ENCODE peak calls at places on chromosome 20, in six cellular contexts. R is HCT116, H is left kidney, W is putamen, L is iris pigment epithelial cell, B is Panc1. N is an unnamed sample.

GRCh38 chr20:61753987-61754956 is 311.4 kb downstream of the TAF4 start:
- DNase-seq in R (no peak), H (no peak), W (no peak), L (no peak), B (no peak), N (no peak)

GRCh38 chr20:50862546-50862945 is 67.7 kb downstream of the BCAS4 start:
- DNase-seq in R (no peak), H (no peak), W (no peak), L (no peak), B (no peak), N (no peak)

GRCh38 chr20:59157961-59158541 is 5.6 kb upstream of the ZNF831 start:
- DNase-seq in R (no peak), H (no peak), W (no peak), L (no peak), B (no peak), N (no peak)

GRCh38 chr20:50085481-50086365 is 27.2 kb downstream of the UBE2V1 start:
- DNase-seq in R (peak; percentile 22), H (peak; percentile 88), W (peak; percentile 46), L (peak; percentile 68), B (no peak), N (peak; percentile 86)

GRCh38 chr20:5061209-5061608 is 58.5 kb downstream of the PCNA start:
- DNase-seq in R (peak; percentile 89), H (no peak), W (no peak), L (peak; percentile 23), B (peak; percentile 68), N (no peak)

GRCh38 chr20:10531848-10532247 is 96.7 kb downstream of the SLX4IP start:
- DNase-seq in R (no peak), H (no peak), W (no peak), L (peak; percentile 79), B (no peak), N (no peak)

GRCh38 chr20:34084227-34084923 is 27.7 kb downstream of the EIF2S2 start:
- DNase-seq in R (no peak), H (peak; percentile 59), W (no peak), L (no peak), B (no peak), N (no peak)

GRCh38 chr20:532530-532929 is 11.1 kb downstream of the CSNK2A1 start:
- DNase-seq in R (no peak), H (no peak), W (no peak), L (no peak), B (no peak), N (no peak)

GRCh38 chr20:43840382-43841070 is 74.1 kb upstream of the TOX2 start:
- DNase-seq in R (peak; percentile 12), H (peak; percentile 33), W (no peak), L (peak; percentile 36), B (no peak), N (no peak)

GRCh38 chr20:36672991-36673390 is 27.0 kb upstream of the SLA2 start:
- DNase-seq in R (no peak), H (no peak), W (no peak), L (peak; percentile 44), B (no peak), N (no peak)

GRCh38 chr20:63791497-63792156 is 39.4 kb downstream of the ZBTB46 start:
- DNase-seq in R (no peak), H (peak; percentile 63), W (no peak), L (peak; percentile 12), B (no peak), N (no peak)

GRCh38 chr20:31853481-31853880 is 8.1 kb upstream of the FOXS1 start:
- DNase-seq in R (no peak), H (no peak), W (no peak), L (no peak), B (no peak), N (no peak)

GRCh38 chr20:50415516-50416268 is 94.5 kb upstream of the PTPN1 start:
- DNase-seq in R (peak; percentile 50), H (peak; percentile 85), W (peak; percentile 95), L (peak; percentile 88), B (no peak), N (peak; percentile 90)

GRCh38 chr20:30811896-30812671 is 445.4 kb upstream of the DEFB115 start:
- DNase-seq in R (no peak), H (peak; percentile 54), W (peak; percentile 36), L (peak; percentile 45), B (no peak), N (peak; percentile 38)

GRCh38 chr20:39943336-39943735 is 745.7 kb downstream of the MAFB start:
- DNase-seq in R (no peak), H (no peak), W (no peak), L (no peak), B (no peak), N (no peak)

GRCh38 chr20:17520583-17520982 is 10.6 kb downstream of the BFSP1 start:
- DNase-seq in R (no peak), H (no peak), W (no peak), L (no peak), B (no peak), N (no peak)

GRCh38 chr20:62410742-62411478 is 3.8 kb upstream of the CABLES2 start:
- DNase-seq in R (no peak), H (no peak), W (no peak), L (no peak), B (no peak), N (no peak)

GRCh38 chr20:51338692-51339440 is 203.7 kb downstream of the NFATC2 start:
- DNase-seq in R (no peak), H (no peak), W (no peak), L (peak; percentile 96), B (no peak), N (no peak)

GRCh38 chr20:59448828-59449444 is 148.5 kb downstream of the EDN3 start:
- DNase-seq in R (no peak), H (no peak), W (no peak), L (no peak), B (no peak), N (no peak)

GRCh38 chr20:38120625-38120988 is 44.5 kb downstream of the TGM2 start:
- DNase-seq in R (no peak), H (no peak), W (no peak), L (no peak), B (no peak), N (no peak)

GRCh38 chr20:55782861-55783260 is 222.5 kb downstream of the CBLN4 start:
- DNase-seq in R (no peak), H (peak; percentile 26), W (no peak), L (no peak), B (no peak), N (no peak)

N was measured in pons.